ENCODE peak calls at places on chromosomes 12 and 14, in four cellular contexts. V, Q, W and Z are unnamed samples.
A peak's percentile ranks its signal among the peaks of the same experiment; 100 is the strongest.

GRCh38 chr12:52307836-52308806 is 13.1 kb downstream of the KRT83 start:
- DNase-seq in V (peak; percentile 80), Q (peak; percentile 85), W (peak; percentile 39), Z (no peak)

GRCh38 chr12:20476551-20476950 is 108.2 kb downstream of the PDE3A start:
- DNase-seq in V (no peak), Q (no peak), W (no peak), Z (no peak)

GRCh38 chr14:92783813-92784431 is 10.2 kb upstream of the GOLGA5 start:
- DNase-seq in V (no peak), Q (peak; percentile 71), W (no peak), Z (no peak)

GRCh38 chr14:38646391-38646790 is 390.5 kb upstream of the CLEC14A start:
- DNase-seq in V (no peak), Q (no peak), W (no peak), Z (no peak)

GRCh38 chr14:79412822-79413221 is 798.5 kb downstream of the DIO2 start:
- DNase-seq in V (no peak), Q (no peak), W (no peak), Z (no peak)

GRCh38 chr12:16495196-16495595 is 110.8 kb downstream of the LMO3 start:
- DNase-seq in V (no peak), Q (no peak), W (no peak), Z (no peak)

GRCh38 chr12:104480826-104481457 is 24.2 kb downstream of the CHST11 start:
- DNase-seq in V (peak; percentile 78), Q (no peak), W (no peak), Z (no peak)

GRCh38 chr12:14256555-14257169 is 108.8 kb upstream of the ATF7IP start:
- DNase-seq in V (peak; percentile 88), Q (peak; percentile 82), W (no peak), Z (peak; percentile 57)

GRCh38 chr14:63603749-63604277 is 37.9 kb downstream of the WDR89 start:
- DNase-seq in V (no peak), Q (no peak), W (no peak), Z (no peak)

GRCh38 chr12:64895541-64895940 is 71.1 kb downstream of the TBC1D30 start:
- DNase-seq in V (no peak), Q (no peak), W (no peak), Z (no peak)

GRCh38 chr14:99081156-99081765 is 190.7 kb downstream of the BCL11B start:
- DNase-seq in V (no peak), Q (no peak), W (no peak), Z (no peak)

GRCh38 chr14:38616959-38617358 is 361.1 kb upstream of the CLEC14A start:
- DNase-seq in V (no peak), Q (no peak), W (no peak), Z (no peak)